ENCODE peak calls at places on chromosomes 7 and 10, in ten cellular contexts. One of them, this sample, is unnamed.
A peak's percentile ranks its signal among the peaks of the same experiment; 100 is the strongest.

GRCh38 chr10:94630017-94630688 is 53.4 kb upstream of the CYP2C18 start:
- DNase-seq in ovary: no peak
- DNase-seq in left ventricle myocardium inferior: no peak
- DNase-seq in endothelial cell of umbilical vein: peak; percentile 44
- DNase-seq in sigmoid colon: no peak
- DNase-seq in GM23248: peak; percentile 42
- DNase-seq in right lobe of liver: no peak
- DNase-seq in PC-3: peak; percentile 46
- DNase-seq in aorta: no peak
- DNase-seq in CD4-positive, alpha-beta T cell: no peak
- DNase-seq in this sample: no peak

GRCh38 chr10:86261470-86261869 is 105.1 kb downstream of the GRID1 start:
- DNase-seq in ovary: no peak
- DNase-seq in left ventricle myocardium inferior: no peak
- DNase-seq in endothelial cell of umbilical vein: no peak
- DNase-seq in sigmoid colon: no peak
- DNase-seq in GM23248: no peak
- DNase-seq in right lobe of liver: peak; percentile 33
- DNase-seq in PC-3: no peak
- DNase-seq in aorta: no peak
- DNase-seq in CD4-positive, alpha-beta T cell: no peak
- DNase-seq in this sample: no peak

GRCh38 chr10:132178885-132179545 is 7.7 kb upstream of the DPYSL4 start:
- DNase-seq in ovary: no peak
- DNase-seq in left ventricle myocardium inferior: no peak
- DNase-seq in endothelial cell of umbilical vein: no peak
- DNase-seq in sigmoid colon: no peak
- DNase-seq in GM23248: no peak
- DNase-seq in right lobe of liver: no peak
- DNase-seq in PC-3: no peak
- DNase-seq in aorta: no peak
- DNase-seq in CD4-positive, alpha-beta T cell: no peak
- DNase-seq in this sample: no peak

GRCh38 chr7:143230602-143231457 is 9.0 kb downstream of the TAS2R40 start:
- DNase-seq in ovary: no peak
- DNase-seq in left ventricle myocardium inferior: no peak
- DNase-seq in endothelial cell of umbilical vein: no peak
- DNase-seq in sigmoid colon: no peak
- DNase-seq in GM23248: no peak
- DNase-seq in right lobe of liver: no peak
- DNase-seq in PC-3: no peak
- DNase-seq in aorta: no peak
- DNase-seq in CD4-positive, alpha-beta T cell: no peak
- DNase-seq in this sample: no peak

GRCh38 chr10:72274213-72274729 is 547 bp downstream of the DDIT4 start:
- DNase-seq in ovary: peak; percentile 65
- DNase-seq in left ventricle myocardium inferior: no peak
- DNase-seq in endothelial cell of umbilical vein: no peak
- DNase-seq in sigmoid colon: no peak
- DNase-seq in GM23248: no peak
- DNase-seq in right lobe of liver: peak; percentile 73
- DNase-seq in PC-3: no peak
- DNase-seq in aorta: no peak
- DNase-seq in CD4-positive, alpha-beta T cell: no peak
- DNase-seq in this sample: no peak

GRCh38 chr7:117582219-117582704 is 102.4 kb downstream of the CFTR start:
- DNase-seq in ovary: no peak
- DNase-seq in left ventricle myocardium inferior: peak; percentile 74
- DNase-seq in endothelial cell of umbilical vein: no peak
- DNase-seq in sigmoid colon: peak; percentile 76
- DNase-seq in GM23248: peak; percentile 47
- DNase-seq in right lobe of liver: peak; percentile 50
- DNase-seq in PC-3: peak; percentile 95
- DNase-seq in aorta: peak; percentile 48
- DNase-seq in CD4-positive, alpha-beta T cell: no peak
- DNase-seq in this sample: peak; percentile 30

GRCh38 chr10:22560391-22561239 is 153.8 kb downstream of the PIP4K2A start:
- DNase-seq in ovary: no peak
- DNase-seq in left ventricle myocardium inferior: no peak
- DNase-seq in endothelial cell of umbilical vein: no peak
- DNase-seq in sigmoid colon: no peak
- DNase-seq in GM23248: no peak
- DNase-seq in right lobe of liver: no peak
- DNase-seq in PC-3: no peak
- DNase-seq in aorta: no peak
- DNase-seq in CD4-positive, alpha-beta T cell: no peak
- DNase-seq in this sample: no peak

GRCh38 chr7:7534031-7534430 is 1.6 kb downstream of the COL28A1 start:
- DNase-seq in ovary: no peak
- DNase-seq in left ventricle myocardium inferior: no peak
- DNase-seq in endothelial cell of umbilical vein: no peak
- DNase-seq in sigmoid colon: no peak
- DNase-seq in GM23248: no peak
- DNase-seq in right lobe of liver: no peak
- DNase-seq in PC-3: no peak
- DNase-seq in aorta: no peak
- DNase-seq in CD4-positive, alpha-beta T cell: no peak
- DNase-seq in this sample: no peak

GRCh38 chr7:110168010-110168409 is 922.9 kb upstream of the LRRN3 start:
- DNase-seq in ovary: no peak
- DNase-seq in left ventricle myocardium inferior: no peak
- DNase-seq in endothelial cell of umbilical vein: no peak
- DNase-seq in sigmoid colon: no peak
- DNase-seq in GM23248: no peak
- DNase-seq in right lobe of liver: no peak
- DNase-seq in PC-3: no peak
- DNase-seq in aorta: no peak
- DNase-seq in CD4-positive, alpha-beta T cell: no peak
- DNase-seq in this sample: no peak

GRCh38 chr10:62433181-62433692 is 59.1 kb downstream of the ZNF365 start:
- DNase-seq in ovary: no peak
- DNase-seq in left ventricle myocardium inferior: peak; percentile 27
- DNase-seq in endothelial cell of umbilical vein: peak; percentile 72
- DNase-seq in sigmoid colon: peak; percentile 84
- DNase-seq in GM23248: peak; percentile 98
- DNase-seq in right lobe of liver: no peak
- DNase-seq in PC-3: peak; percentile 100
- DNase-seq in aorta: peak; percentile 87
- DNase-seq in CD4-positive, alpha-beta T cell: peak; percentile 3
- DNase-seq in this sample: peak; percentile 96

GRCh38 chr10:72254891-72255568 is 18.7 kb upstream of the DDIT4 start:
- DNase-seq in ovary: peak; percentile 90
- DNase-seq in left ventricle myocardium inferior: peak; percentile 94
- DNase-seq in endothelial cell of umbilical vein: peak; percentile 52
- DNase-seq in sigmoid colon: peak; percentile 98
- DNase-seq in GM23248: peak; percentile 80
- DNase-seq in right lobe of liver: peak; percentile 97
- DNase-seq in PC-3: no peak
- DNase-seq in aorta: peak; percentile 88
- DNase-seq in CD4-positive, alpha-beta T cell: no peak
- DNase-seq in this sample: no peak

GRCh38 chr10:20257422-20257821 is 441.2 kb downstream of the PLXDC2 start:
- DNase-seq in ovary: no peak
- DNase-seq in left ventricle myocardium inferior: no peak
- DNase-seq in endothelial cell of umbilical vein: no peak
- DNase-seq in sigmoid colon: no peak
- DNase-seq in GM23248: no peak
- DNase-seq in right lobe of liver: no peak
- DNase-seq in PC-3: no peak
- DNase-seq in aorta: no peak
- DNase-seq in CD4-positive, alpha-beta T cell: no peak
- DNase-seq in this sample: peak; percentile 18

GRCh38 chr10:20254078-20254477 is 437.8 kb downstream of the PLXDC2 start:
- DNase-seq in ovary: peak; percentile 16
- DNase-seq in left ventricle myocardium inferior: no peak
- DNase-seq in endothelial cell of umbilical vein: no peak
- DNase-seq in sigmoid colon: no peak
- DNase-seq in GM23248: no peak
- DNase-seq in right lobe of liver: no peak
- DNase-seq in PC-3: no peak
- DNase-seq in aorta: no peak
- DNase-seq in CD4-positive, alpha-beta T cell: no peak
- DNase-seq in this sample: no peak

GRCh38 chr10:20254497-20254896 is 438.3 kb downstream of the PLXDC2 start:
- DNase-seq in ovary: no peak
- DNase-seq in left ventricle myocardium inferior: no peak
- DNase-seq in endothelial cell of umbilical vein: no peak
- DNase-seq in sigmoid colon: no peak
- DNase-seq in GM23248: no peak
- DNase-seq in right lobe of liver: no peak
- DNase-seq in PC-3: no peak
- DNase-seq in aorta: no peak
- DNase-seq in CD4-positive, alpha-beta T cell: no peak
- DNase-seq in this sample: no peak

DNA sequence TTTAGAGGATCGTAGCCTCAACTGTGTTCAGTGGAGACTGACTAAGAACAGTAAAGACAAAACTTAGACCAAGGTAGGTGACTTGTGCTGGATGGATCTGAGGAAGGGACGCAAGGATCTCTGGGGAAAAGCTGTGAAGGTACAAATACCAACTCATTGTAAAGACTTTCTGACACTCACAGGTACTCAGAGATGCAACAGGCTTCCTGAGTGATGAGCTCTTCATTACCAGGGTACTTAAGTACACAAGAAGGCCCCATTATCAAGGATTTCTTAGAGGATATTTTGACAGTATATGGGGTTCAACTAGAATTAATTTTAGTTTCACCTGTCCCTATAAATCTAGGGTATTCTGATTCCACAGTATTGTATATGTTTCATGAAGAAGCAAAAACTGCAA is 440.7 kb downstream of the PLXDC2 start:
- DNase-seq in ovary: no peak
- DNase-seq in left ventricle myocardium inferior: no peak
- DNase-seq in endothelial cell of umbilical vein: no peak
- DNase-seq in sigmoid colon: no peak
- DNase-seq in GM23248: no peak
- DNase-seq in right lobe of liver: no peak
- DNase-seq in PC-3: no peak
- DNase-seq in aorta: no peak
- DNase-seq in CD4-positive, alpha-beta T cell: no peak
- DNase-seq in this sample: no peak
- H3K27ac ChIP-seq in ovary: no peak overlapping the region
- H3K27ac ChIP-seq in left ventricle myocardium inferior: no peak overlapping the region
- H3K27ac ChIP-seq in endothelial cell of umbilical vein: no peak overlapping the region
- H3K27ac ChIP-seq in sigmoid colon: no peak overlapping the region
- H3K27ac ChIP-seq in GM23248: no peak overlapping the region
- H3K27ac ChIP-seq in right lobe of liver: no peak overlapping the region
- H3K27ac ChIP-seq in PC-3: no peak overlapping the region
- H3K27ac ChIP-seq in aorta: no peak overlapping the region
- H3K27ac ChIP-seq in CD4-positive, alpha-beta T cell: no peak overlapping the region
- H3K27ac ChIP-seq in this sample: no peak overlapping the region

GRCh38 chr10:5265139-5265538 is 68.5 kb downstream of the AKR1C4 start:
- DNase-seq in ovary: no peak
- DNase-seq in left ventricle myocardium inferior: no peak
- DNase-seq in endothelial cell of umbilical vein: no peak
- DNase-seq in sigmoid colon: no peak
- DNase-seq in GM23248: no peak
- DNase-seq in right lobe of liver: no peak
- DNase-seq in PC-3: no peak
- DNase-seq in aorta: no peak
- DNase-seq in CD4-positive, alpha-beta T cell: no peak
- DNase-seq in this sample: no peak
- H3K27ac ChIP-seq in ovary: no peak overlapping the region
- H3K27ac ChIP-seq in left ventricle myocardium inferior: no peak overlapping the region
- H3K27ac ChIP-seq in endothelial cell of umbilical vein: no peak overlapping the region
- H3K27ac ChIP-seq in sigmoid colon: no peak overlapping the region
- H3K27ac ChIP-seq in GM23248: no peak overlapping the region
- H3K27ac ChIP-seq in right lobe of liver: peak overlapping the region; percentile 11
- H3K27ac ChIP-seq in PC-3: no peak overlapping the region
- H3K27ac ChIP-seq in aorta: no peak overlapping the region
- H3K27ac ChIP-seq in CD4-positive, alpha-beta T cell: no peak overlapping the region
- H3K27ac ChIP-seq in this sample: no peak overlapping the region

DNA sequence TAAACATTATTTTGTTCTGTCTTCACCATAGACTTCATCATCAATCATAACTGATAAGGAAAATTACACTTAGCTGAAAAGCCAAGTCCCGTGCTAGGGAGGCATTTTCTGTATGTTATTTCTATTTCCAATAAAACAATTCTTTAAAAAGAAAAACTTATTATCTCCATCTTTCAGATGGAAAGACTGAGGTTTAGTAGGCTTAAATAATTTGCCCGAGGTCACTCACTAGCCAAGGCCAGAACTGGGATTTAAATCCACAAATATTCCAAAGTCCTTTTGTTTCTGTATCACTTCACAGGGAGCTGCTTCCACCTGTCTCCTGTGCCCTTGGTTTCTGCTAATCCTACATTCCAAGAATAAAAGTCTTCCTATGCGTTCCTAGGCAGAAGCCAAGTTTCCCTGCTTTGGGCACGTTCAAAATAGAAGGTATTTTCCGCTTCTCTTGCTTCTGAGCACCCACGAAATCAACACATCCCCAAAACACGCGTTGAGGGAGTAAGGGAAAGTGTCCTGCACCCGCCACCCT is 720 bp downstream of the CPVL start:
- DNase-seq in ovary: no peak
- DNase-seq in left ventricle myocardium inferior: no peak
- DNase-seq in endothelial cell of umbilical vein: no peak
- DNase-seq in sigmoid colon: no peak
- DNase-seq in GM23248: no peak
- DNase-seq in right lobe of liver: no peak
- DNase-seq in PC-3: no peak
- DNase-seq in aorta: no peak
- DNase-seq in CD4-positive, alpha-beta T cell: no peak
- DNase-seq in this sample: no peak
- H3K27ac ChIP-seq in ovary: no peak overlapping the region
- H3K27ac ChIP-seq in left ventricle myocardium inferior: peak overlapping the region; percentile 86
- H3K27ac ChIP-seq in endothelial cell of umbilical vein: no peak overlapping the region
- H3K27ac ChIP-seq in sigmoid colon: peak overlapping the region; percentile 58
- H3K27ac ChIP-seq in GM23248: no peak overlapping the region
- H3K27ac ChIP-seq in right lobe of liver: no peak overlapping the region
- H3K27ac ChIP-seq in PC-3: no peak overlapping the region
- H3K27ac ChIP-seq in aorta: no peak overlapping the region
- H3K27ac ChIP-seq in CD4-positive, alpha-beta T cell: no peak overlapping the region
- H3K27ac ChIP-seq in this sample: no peak overlapping the region

DNA sequence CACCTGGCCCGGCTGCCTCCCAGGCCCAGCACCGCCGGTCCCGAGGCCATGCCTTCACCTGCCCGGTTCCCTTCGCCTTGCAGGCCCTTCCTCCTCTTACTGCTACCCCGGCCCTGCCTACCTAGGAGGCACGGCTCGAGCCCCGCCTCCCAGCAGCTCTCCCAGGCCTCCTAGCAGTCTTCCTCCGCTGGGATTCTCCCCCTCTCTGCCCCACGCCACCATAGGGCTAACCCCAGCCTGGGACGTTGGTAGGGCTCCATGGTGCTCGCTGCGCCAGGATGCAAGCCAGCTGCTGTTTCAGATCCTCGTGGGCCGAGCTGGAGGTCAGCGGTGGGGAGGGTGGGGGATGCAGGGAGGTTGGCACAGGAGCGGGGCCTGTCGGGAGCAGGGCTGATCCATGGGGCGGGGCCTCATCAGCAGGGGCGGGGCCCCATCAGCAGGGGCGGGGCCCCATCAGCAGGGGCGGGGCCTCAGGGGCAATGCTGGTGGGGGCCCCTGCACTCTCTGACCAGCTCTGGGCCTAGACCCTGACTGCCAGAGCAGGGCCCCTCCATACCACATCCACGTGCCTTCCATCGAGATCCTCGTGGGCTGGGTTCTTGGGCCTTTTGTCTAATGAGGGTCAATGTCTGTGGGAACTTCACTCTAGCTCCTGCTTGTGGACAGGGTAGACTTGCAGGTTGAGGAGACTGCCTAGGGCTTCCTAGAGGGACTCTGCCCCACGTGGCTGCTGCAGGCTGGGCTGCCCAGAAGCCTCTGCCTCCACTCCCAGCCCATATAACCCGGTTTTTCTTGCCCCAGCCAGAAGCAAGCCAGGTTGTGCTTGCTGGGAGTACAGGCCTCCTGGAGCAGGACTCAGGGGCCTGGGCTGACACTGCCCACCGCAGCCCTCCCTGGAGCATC is 63.1 kb downstream of the RASGEF1A start:
- DNase-seq in ovary: peak; percentile 46
- DNase-seq in left ventricle myocardium inferior: no peak
- DNase-seq in endothelial cell of umbilical vein: no peak
- DNase-seq in sigmoid colon: peak; percentile 61
- DNase-seq in GM23248: no peak
- DNase-seq in right lobe of liver: peak; percentile 44
- DNase-seq in PC-3: no peak
- DNase-seq in aorta: peak; percentile 58
- DNase-seq in CD4-positive, alpha-beta T cell: no peak
- DNase-seq in this sample: peak; percentile 72
- H3K27ac ChIP-seq in ovary: no peak overlapping the region
- H3K27ac ChIP-seq in left ventricle myocardium inferior: no peak overlapping the region
- H3K27ac ChIP-seq in endothelial cell of umbilical vein: no peak overlapping the region
- H3K27ac ChIP-seq in sigmoid colon: no peak overlapping the region
- H3K27ac ChIP-seq in GM23248: no peak overlapping the region
- H3K27ac ChIP-seq in right lobe of liver: no peak overlapping the region
- H3K27ac ChIP-seq in PC-3: no peak overlapping the region
- H3K27ac ChIP-seq in aorta: no peak overlapping the region
- H3K27ac ChIP-seq in CD4-positive, alpha-beta T cell: peak overlapping the region; percentile 16
- H3K27ac ChIP-seq in this sample: no peak overlapping the region

This sample was measured in foreskin keratinocyte.